ENCODE peak calls at places on chromosome 3, in ten cellular contexts. I is nephron progenitor cell; V is head of caudate nucleus; H is stimulated activated CD4-positive, alpha-beta T cell treated with anti-CD3 and anti-CD28 coated beads, Interleukin-1b, Interleukin-23, amount 100 ng/mL, for 1 hour; O is iPS DF 19.7; M is H4; L is upper lobe of right lung; D is stimulated activated naive CD8-positive, alpha-beta T cell treated with anti-CD3 and anti-CD28 coated beads, Interleukin-15, Interleukin-2, amounts not matched to agents 100 U/mL and 50 U/mL, for 24 hours; X is sciatic nerve; C is NCI-H2171 treated with DMSO at 0.1 percent for 48 hours. G is an unnamed sample.
A peak's percentile ranks its signal among the peaks of the same experiment; 100 is the strongest.

GRCh38 chr3:55309336-55309735 is 177.8 kb downstream of the WNT5A start:
- DNase-seq in I (no peak), V (no peak), H (no peak), O (no peak), M (no peak), L (no peak), D (no peak), X (no peak), C (no peak), G (no peak)

GRCh38 chr3:36405193-36405592 is 24.9 kb downstream of the STAC start:
- DNase-seq in I (no peak), V (no peak), H (no peak), O (no peak), M (no peak), L (no peak), D (no peak), X (no peak), C (no peak), G (no peak)

GRCh38 chr3:170475091-170475705 is 56.5 kb downstream of the CLDN11 start:
- DNase-seq in I (no peak), V (no peak), H (no peak), O (no peak), M (no peak), L (no peak), D (no peak), X (no peak), C (no peak), G (no peak)

GRCh38 chr3:142586803-142587406 is 8.4 kb upstream of the ATR start:
- DNase-seq in I (peak; percentile 30), V (peak; percentile 31), H (no peak), O (peak; percentile 63), M (peak; percentile 80), L (no peak), D (no peak), X (no peak), C (peak; percentile 73), G (peak; percentile 88)

GRCh38 chr3:64687381-64687780 is 419 bp downstream of the ADAMTS9 start:
- DNase-seq in I (no peak), V (no peak), H (no peak), O (no peak), M (no peak), L (no peak), D (no peak), X (no peak), C (no peak), G (no peak)

GRCh38 chr3:123372789-123373534 is 75.9 kb downstream of the ADCY5 start:
- DNase-seq in I (no peak), V (no peak), H (no peak), O (no peak), M (no peak), L (peak; percentile 4), D (no peak), X (no peak), C (peak; percentile 31), G (peak; percentile 42)

GRCh38 chr3:43632269-43632733 is 10.5 kb upstream of the ANO10 start:
- DNase-seq in I (no peak), V (no peak), H (no peak), O (no peak), M (peak; percentile 75), L (no peak), D (no peak), X (no peak), C (peak; percentile 68), G (no peak)

GRCh38 chr3:140007081-140007480 is 72.1 kb downstream of the CLSTN2 start:
- DNase-seq in I (no peak), V (no peak), H (no peak), O (no peak), M (no peak), L (no peak), D (no peak), X (no peak), C (no peak), G (peak; percentile 45)

GRCh38 chr3:53846134-53846850 is at the start of the genes CHDH and IL17RB:
- DNase-seq in I (peak; percentile 74), V (peak; percentile 86), H (no peak), O (no peak), M (no peak), L (peak; percentile 92), D (peak; percentile 22), X (peak; percentile 78), C (no peak), G (peak; percentile 64)

GRCh38 chr3:53051929-53052328 is 6.1 kb upstream of the SFMBT1 start:
- DNase-seq in I (no peak), V (no peak), H (no peak), O (no peak), M (no peak), L (no peak), D (no peak), X (no peak), C (no peak), G (no peak)

GRCh38 chr3:195999896-196000295 is 82.0 kb downstream of the TFRC start:
- DNase-seq in I (no peak), V (no peak), H (no peak), O (no peak), M (no peak), L (no peak), D (no peak), X (no peak), C (no peak), G (no peak)

GRCh38 chr3:173037840-173038483 is 103.1 kb downstream of the SPATA16 start:
- DNase-seq in I (no peak), V (no peak), H (no peak), O (no peak), M (no peak), L (no peak), D (no peak), X (no peak), C (no peak), G (no peak)

GRCh38 chr3:13498354-13499060 is 18.4 kb downstream of the HDAC11 start:
- DNase-seq in I (no peak), V (peak; percentile 69), H (no peak), O (no peak), M (no peak), L (peak; percentile 59), D (no peak), X (no peak), C (no peak), G (no peak)

GRCh38 chr3:52036222-52036694 is 20.1 kb downstream of the DUSP7 start:
- DNase-seq in I (no peak), V (no peak), H (no peak), O (no peak), M (no peak), L (no peak), D (no peak), X (no peak), C (peak; percentile 66), G (no peak)

GRCh38 chr3:157493627-157494550 is 9.3 kb downstream of the VEPH1 start:
- DNase-seq in I (no peak), V (no peak), H (no peak), O (no peak), M (peak; percentile 52), L (no peak), D (no peak), X (no peak), C (peak; percentile 72), G (peak; percentile 71)

GRCh38 chr3:155675094-155675493 is 69.8 kb downstream of the PLCH1 start:
- DNase-seq in I (no peak), V (no peak), H (no peak), O (no peak), M (no peak), L (no peak), D (no peak), X (no peak), C (no peak), G (no peak)

GRCh38 chr3:160226026-160226739 is 961 bp downstream of the C3orf80 start:
- DNase-seq in I (peak; percentile 68), V (no peak), H (no peak), O (no peak), M (no peak), L (no peak), D (no peak), X (no peak), C (peak; percentile 24), G (peak; percentile 66)

GRCh38 chr3:29515451-29515850 is 234.6 kb downstream of the RBMS3 start:
- DNase-seq in I (no peak), V (no peak), H (no peak), O (peak; percentile 38), M (peak; percentile 24), L (no peak), D (no peak), X (no peak), C (no peak), G (no peak)

GRCh38 chr3:52090620-52091468 is 34.5 kb upstream of the DUSP7 start:
- DNase-seq in I (no peak), V (no peak), H (no peak), O (no peak), M (no peak), L (peak; percentile 48), D (no peak), X (no peak), C (no peak), G (no peak)

GRCh38 chr3:119360046-119360445 is 65.9 kb downstream of the ARHGAP31 start:
- DNase-seq in I (no peak), V (no peak), H (no peak), O (no peak), M (no peak), L (no peak), D (no peak), X (no peak), C (no peak), G (no peak)

GRCh38 chr3:171028025-171028778 is 1.7 kb upstream of the SLC2A2 start:
- DNase-seq in I (peak; percentile 8), V (peak; percentile 74), H (no peak), O (peak; percentile 40), M (peak; percentile 54), L (peak; percentile 72), D (peak; percentile 70), X (peak; percentile 57), C (no peak), G (peak; percentile 67)

GRCh38 chr3:64666171-64666581 is 21.6 kb downstream of the ADAMTS9 start:
- DNase-seq in I (no peak), V (no peak), H (no peak), O (no peak), M (no peak), L (no peak), D (no peak), X (no peak), C (no peak), G (no peak)